ENCODE peak calls at places on chromosomes 4 and X, in five cellular contexts. X, U, E, I and Y are unnamed samples.

GRCh38 chrX:10166731-10167149 is 10.0 kb downstream of the CLCN4 start:
- DNase-seq in U (no peak), I (no peak), E (no peak), X (no peak), Y (no peak)

GRCh38 chr4:26323807-26324206 is 3.0 kb downstream of the RBPJ start:
- DNase-seq in U (no peak), X (no peak), I (no peak), E (no peak), Y (no peak)

GRCh38 chr4:34181891-34182290 is 2062.4 kb downstream of the ARAP2 start:
- DNase-seq in E (no peak), I (no peak), X (no peak), U (no peak), Y (no peak)

GRCh38 chr4:53563824-53564223 is 27.5 kb downstream of the LNX1 start:
- DNase-seq in X (no peak), I (no peak), U (no peak), E (no peak), Y (no peak)

GRCh38 chr4:1565598-1566295 is 118.4 kb downstream of the FAM53A start:
- DNase-seq in X (no peak), U (no peak), E (no peak), I (no peak), Y (no peak)

GRCh38 chr4:158166701-158167100 is 6.1 kb downstream of the GASK1B start:
- DNase-seq in E (no peak), I (no peak), X (no peak), U (no peak), Y (no peak)

GRCh38 chrX:119474615-119475388 is 6.6 kb downstream of the SLC25A5 start:
- DNase-seq in X (no peak), U (no peak), E (no peak), I (no peak), Y (no peak)

GRCh38 chrX:37796302-37796701 is 16.4 kb downstream of the CYBB start:
- DNase-seq in X (no peak), E (no peak), I (no peak), U (no peak), Y (no peak)

GRCh38 chrX:76253432-76253831 is 80.6 kb downstream of the PBDC1 start:
- DNase-seq in I (no peak), E (peak; percentile 9), U (peak; percentile 18), X (peak; percentile 15), Y (peak; percentile 20)

GRCh38 chr4:129900430-129900953 is 804.5 kb downstream of the C4orf33 start:
- DNase-seq in I (no peak), E (no peak), U (no peak), X (no peak), Y (no peak)

GRCh38 chr4:116016201-116016600 is 902.8 kb upstream of the NDST4 start:
- DNase-seq in I (peak; percentile 48), E (no peak), X (no peak), U (no peak), Y (no peak)

GRCh38 chrX:42524374-42524773 is 253.6 kb downstream of the PPP1R2C start:
- DNase-seq in I (no peak), E (no peak), U (no peak), X (no peak), Y (no peak)

GRCh38 chr4:178086324-178086723 is 644.1 kb upstream of the AGA start:
- DNase-seq in U (no peak), I (no peak), E (no peak), X (no peak), Y (no peak)

GRCh38 chr4:130432289-130432688 is 1336.3 kb downstream of the C4orf33 start:
- DNase-seq in U (no peak), E (no peak), I (no peak), X (no peak), Y (no peak)

GRCh38 chr4:108512615-108513505 is 107.5 kb upstream of the RPL34 start:
- DNase-seq in E (peak; percentile 31), U (peak; percentile 37), X (no peak), I (peak; percentile 18), Y (no peak)

GRCh38 chrX:47078129-47079043 is at the start of gene RGN:
- DNase-seq in E (no peak), I (no peak), X (no peak), U (peak; percentile 16), Y (peak; percentile 28)

GRCh38 chr4:22389240-22389871 is 126.5 kb downstream of the ADGRA3 start:
- DNase-seq in U (peak; percentile 74), X (peak; percentile 7), E (peak; percentile 32), I (no peak), Y (peak; percentile 61)

GRCh38 chr4:26030780-26031179 is 116.8 kb downstream of the SMIM20 start:
- DNase-seq in U (no peak), E (no peak), I (no peak), X (no peak), Y (no peak)

GRCh38 chr4:8052160-8052691 is 106.4 kb downstream of the ABLIM2 start:
- DNase-seq in E (no peak), U (no peak), X (no peak), I (no peak), Y (no peak)
- H3K4me1 ChIP-seq in E (peaks cover 12% of the 10 kb centered on the region), U (peaks cover 5% of the 10 kb centered on the region), X (no peaks in the 10 kb centered on the region), I (peaks cover 5% of the 10 kb centered on the region), Y (no peaks in the 10 kb centered on the region)

GRCh38 chr4:6493668-6494304 is 21.4 kb upstream of the PPP2R2C start:
- DNase-seq in X (no peak), I (no peak), U (no peak), E (no peak), Y (no peak)
- H3K27ac ChIP-seq in X (no peak overlapping the region), I (no peak overlapping the region), U (no peak overlapping the region), E (no peak overlapping the region), Y (no peak overlapping the region)

DNA sequence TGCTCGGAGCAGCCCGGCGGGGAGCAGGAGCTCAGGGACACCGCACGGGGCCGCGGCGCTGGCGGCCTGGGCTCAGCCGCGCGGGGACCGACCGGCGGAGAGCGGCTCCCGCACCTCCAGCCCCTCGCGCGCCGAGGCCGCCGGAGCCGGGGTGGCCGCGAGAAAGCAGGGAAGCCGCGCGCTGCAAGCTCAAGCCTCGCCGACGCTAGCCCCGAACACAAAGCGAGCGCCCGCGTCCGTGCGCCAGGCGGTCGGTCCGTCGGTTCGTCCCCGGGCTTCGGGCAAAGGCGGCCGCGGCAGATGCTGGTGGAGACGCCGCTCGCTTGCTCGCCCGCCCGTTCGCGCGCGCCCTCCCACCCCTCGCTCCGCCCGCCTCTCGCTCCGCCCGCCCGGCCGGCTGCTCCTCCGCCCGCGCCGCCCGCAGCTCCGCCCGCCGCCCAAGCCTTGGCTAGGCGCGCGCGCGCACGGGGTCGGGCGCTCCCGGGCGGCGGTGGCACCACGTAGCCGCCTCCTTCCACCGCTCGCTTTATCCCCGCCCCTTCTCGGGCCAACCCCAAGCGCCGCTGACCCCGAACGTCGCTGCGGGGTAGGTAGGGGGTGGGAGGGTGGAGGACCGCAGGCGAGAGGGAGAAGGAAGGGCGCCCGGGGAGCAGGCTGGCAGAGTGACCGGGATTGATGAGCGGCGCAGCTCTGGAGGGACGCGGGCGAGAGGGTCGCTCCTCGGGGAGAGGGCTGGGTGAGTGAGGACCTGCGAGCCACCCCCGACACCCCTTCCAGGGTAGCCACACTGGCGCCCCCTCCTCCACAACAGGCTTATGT is at the start of gene TSPAN5:
- DNase-seq in E (peak; percentile 41), U (peak; percentile 80), I (peak; percentile 53), X (peak; percentile 52), Y (peak; percentile 77)
- TF ChIP-seq POLR2A in E (peak; percentile 28), U (no peak), I (no peak), X (peak; percentile 18), Y (peak; percentile 9)

GRCh38 chrX:15605233-15605632 is 4.5 kb upstream of the ACE2 start:
- DNase-seq in E (no peak), X (no peak), U (no peak), I (no peak), Y (no peak)

GRCh38 chrX:15600071-15600470 is 689 bp downstream of the ACE2 start:
- DNase-seq in U (no peak), I (no peak), X (no peak), E (no peak), Y (no peak)

GRCh38 chrX:15602761-15603160 is 2.0 kb upstream of the ACE2 start:
- DNase-seq in I (no peak), X (no peak), U (no peak), E (no peak), Y (no peak)

GRCh38 chrX:15600745-15601144 is at the start of gene ACE2:
- DNase-seq in X (no peak), U (peak; percentile 25), E (no peak), I (no peak), Y (no peak)

DNA sequence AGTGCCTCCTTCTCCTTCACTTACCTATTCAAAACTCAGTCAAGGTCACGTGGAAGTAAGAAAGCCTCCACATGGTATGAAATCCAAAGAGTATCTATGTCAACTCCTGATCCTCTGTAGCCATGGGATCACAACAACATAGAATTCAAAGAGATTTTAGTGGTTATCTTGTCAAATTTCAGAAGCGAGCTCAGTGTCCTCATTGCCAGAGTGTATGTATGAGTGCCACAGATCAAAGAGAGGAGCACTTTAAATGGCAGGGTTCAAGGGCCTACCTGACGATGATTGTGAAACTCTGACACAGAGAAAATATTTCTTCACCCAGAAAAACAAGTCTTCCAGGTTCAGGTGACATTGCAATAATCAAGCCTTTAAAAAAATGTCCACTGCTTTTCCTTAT is 1.2 kb upstream of the ACE2 start:
- DNase-seq in U (no peak), X (no peak), E (no peak), I (no peak), Y (no peak)
- H3K4me1 ChIP-seq in U (no peaks in the 10 kb centered on the region), X (no peaks in the 10 kb centered on the region), E (no peaks in the 10 kb centered on the region), I (no peaks in the 10 kb centered on the region), Y (no peaks in the 10 kb centered on the region)

GRCh38 chr4:118988635-118988972 is 100.0 kb downstream of the SYNPO2 start:
- DNase-seq in I (no peak), U (no peak), X (no peak), E (no peak), Y (no peak)

GRCh38 chr4:118991686-118992085 is 103.0 kb downstream of the SYNPO2 start:
- DNase-seq in X (no peak), E (no peak), U (no peak), I (no peak), Y (no peak)

GRCh38 chr4:118985170-118986000 is 96.7 kb downstream of the SYNPO2 start:
- DNase-seq in X (no peak), U (no peak), I (no peak), E (no peak), Y (no peak)

GRCh38 chr4:118989098-118990080 is 100.7 kb downstream of the SYNPO2 start:
- DNase-seq in U (no peak), E (no peak), X (peak; percentile 7), I (no peak), Y (peak; percentile 45)

DNA sequence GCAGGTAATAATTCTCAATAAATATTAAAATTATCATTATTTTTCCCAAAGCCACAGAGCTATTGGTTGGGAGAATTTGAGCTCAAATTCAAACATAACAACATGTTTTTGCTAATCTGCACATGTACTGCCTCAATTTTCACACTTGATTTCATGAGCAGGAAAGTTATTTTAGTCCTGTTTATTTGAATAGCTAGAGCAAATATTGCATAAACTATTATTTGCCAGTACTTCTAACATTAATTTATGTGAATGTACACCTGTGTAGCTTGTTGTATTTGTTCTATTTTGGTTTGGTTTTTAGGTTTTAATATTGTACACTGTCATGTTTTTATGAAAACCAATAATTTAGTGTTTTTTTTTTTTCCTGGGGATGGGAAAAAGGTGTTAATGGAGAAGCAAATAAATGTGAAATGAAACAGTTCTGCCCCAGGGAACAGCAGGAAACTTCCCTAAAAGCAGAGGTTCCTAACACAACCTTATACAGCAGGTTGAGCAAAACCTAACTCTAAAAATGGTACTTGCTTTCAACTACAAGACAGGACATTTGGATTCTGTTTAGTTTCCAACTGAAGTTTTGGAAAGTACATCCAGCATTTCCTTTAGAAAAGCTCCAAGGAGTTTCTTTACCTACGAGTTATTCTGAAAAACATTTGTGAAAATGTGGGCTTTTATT is 99.4 kb downstream of the SYNPO2 start:
- DNase-seq in U (no peak), E (no peak), I (no peak), X (no peak), Y (no peak)
- H3K27ac ChIP-seq in U (no peak overlapping the region), E (no peak overlapping the region), I (peak overlapping the region; percentile 90), X (peak overlapping the region; percentile 2), Y (peak overlapping the region; percentile 98)